ENCODE peak calls at places on chromosomes 16 and 17, in seven cellular contexts. K, J, A, B, E, G and F are unnamed samples. For H3K4me1, the result is how much of the 10 kb centered on the place peaks cover.

GRCh38 chr16:64144612-64145011 is 977.3 kb downstream of the CDH11 start:
- DNase-seq in A (no peak), K (no peak), J (no peak), G (no peak), B (no peak), E (no peak), F (no peak)

GRCh38 chr17:49928126-49928800 is 40.7 kb upstream of the DLX4 start:
- DNase-seq in K (no peak), E (no peak), A (no peak), G (no peak), B (no peak), J (no peak), F (no peak)

GRCh38 chr16:49127103-49127502 is 154.5 kb downstream of the CBLN1 start:
- DNase-seq in A (no peak), B (no peak), G (no peak), E (peak), K (no peak), J (no peak), F (peak)

GRCh38 chr16:59748531-59748930 is 1014.4 kb upstream of the GOT2 start:
- DNase-seq in G (no peak), B (no peak), K (no peak), A (no peak), E (no peak), J (no peak), F (no peak)

GRCh38 chr17:68540981-68541380 is 28.8 kb downstream of the PRKAR1A start:
- DNase-seq in A (no peak), E (no peak), B (no peak), J (no peak), K (no peak), G (no peak), F (no peak)

GRCh38 chr17:79627766-79628690 is 17.2 kb upstream of the RBFOX3 start:
- DNase-seq in B (peak), J (no peak), G (no peak), E (no peak), A (no peak), K (no peak), F (no peak)

GRCh38 chr17:59617141-59617757 is 2.4 kb upstream of the CLTC start:
- DNase-seq in A (no peak), B (no peak), J (no peak), E (no peak), G (no peak), K (no peak), F (no peak)

GRCh38 chr16:90037202-90037765 is 18.0 kb upstream of the DBNDD1 start:
- DNase-seq in J (no peak), B (no peak), G (no peak), E (no peak), A (no peak), K (no peak), F (no peak)

GRCh38 chr16:72202014-72202413 is 30.1 kb upstream of the PMFBP1 start:
- DNase-seq in K (no peak), A (no peak), G (no peak), B (no peak), E (no peak), J (no peak), F (no peak)

GRCh38 chr17:48529191-48529979 is 1.4 kb downstream of the HOXB1 start:
- DNase-seq in G (no peak), B (no peak), K (no peak), A (no peak), J (no peak), E (no peak), F (no peak)

GRCh38 chr17:1110844-1111598 is 68.8 kb downstream of the ABR start:
- DNase-seq in B (peak), E (no peak), A (peak), J (no peak), G (peak), K (no peak), F (no peak)

GRCh38 chr16:5461141-5461540 is 363.5 kb upstream of the EEF2KMT start:
- DNase-seq in A (no peak), G (no peak), B (peak), E (no peak), K (no peak), J (no peak), F (no peak)

GRCh38 chr16:84548971-84549844 is 44.7 kb upstream of the MEAK7 start:
- DNase-seq in K (no peak), B (peak), G (no peak), J (no peak), E (no peak), A (no peak), F (no peak)

DNA sequence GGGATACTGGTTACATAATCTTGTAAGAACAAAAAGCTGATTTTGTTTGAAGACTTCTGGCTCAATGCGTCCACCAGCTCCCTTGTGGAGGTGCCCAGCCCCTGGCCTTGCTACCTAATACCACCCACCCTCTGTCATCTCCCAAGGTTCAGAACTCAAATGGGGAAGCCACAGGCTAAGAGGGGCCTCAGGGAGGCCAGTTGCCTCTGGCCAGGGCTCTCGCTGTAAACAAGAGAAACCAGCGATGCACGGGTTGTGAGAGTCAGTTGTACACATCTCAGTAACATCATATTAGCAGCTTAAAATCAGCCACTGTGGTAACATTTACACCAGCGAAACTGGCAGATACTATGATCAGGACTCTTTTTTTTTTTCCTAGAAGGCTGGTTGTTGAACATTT is 6.0 kb downstream of the TEKT5 start:
- DNase-seq in K (no peak), E (no peak), A (no peak), B (no peak), G (no peak), J (no peak), F (no peak)
- H3K4me1 ChIP-seq in K (under half), E (under half), A (under half), B (under half), G (under half), J (under half), F (under half)

GRCh38 chr17:32755045-32755805 is 121.7 kb downstream of the MYO1D start:
- DNase-seq in K (no peak), B (peak), A (peak), E (peak), J (no peak), G (peak), F (no peak)
- TF ChIP-seq YY1 in K (no peak), B (no peak), A (no peak), E (no peak), J (no peak), G (no peak), F (no peak)

DNA sequence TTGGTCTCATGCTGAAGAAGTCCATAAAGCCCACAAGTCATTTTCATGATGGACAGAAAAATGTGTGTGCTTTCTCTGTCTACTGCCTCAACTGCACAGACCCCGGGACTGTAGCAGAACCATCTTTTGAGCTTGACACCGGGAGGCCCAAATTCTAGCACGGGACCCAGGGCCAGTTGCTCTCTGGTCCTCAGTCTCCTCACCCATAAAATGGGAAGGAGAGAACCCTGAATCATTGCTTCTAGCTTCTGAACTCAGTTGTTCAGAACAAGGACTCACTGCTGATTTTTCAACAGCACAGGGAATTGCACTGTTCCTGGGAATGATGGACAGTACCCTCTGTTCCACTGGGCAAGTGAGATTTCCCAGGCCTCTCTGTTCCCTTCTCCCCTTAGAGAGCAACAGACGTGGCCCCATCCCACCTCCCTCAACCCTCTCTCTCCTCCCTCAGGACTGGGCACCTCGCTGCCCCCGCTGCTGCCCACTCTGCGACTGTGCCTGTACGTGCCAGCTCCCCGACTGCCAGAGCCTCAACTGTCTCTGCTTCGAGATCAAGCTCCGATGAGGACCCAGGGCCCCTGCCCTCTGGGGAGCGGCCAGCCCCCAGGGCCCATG is 2.2 kb upstream of the ALDOA start:
- DNase-seq in G (no peak), K (no peak), B (no peak), E (no peak), J (no peak), A (no peak), F (no peak)
- H3K4me3 ChIP-seq in G (peak), K (peak), B (no peak), E (peak), J (peak), A (peak), F (peak)

GRCh38 chr16:85575910-85576309 is 37.2 kb upstream of the GSE1 start:
- DNase-seq in A (no peak), K (no peak), B (no peak), J (no peak), G (no peak), E (no peak), F (no peak)
- H3K4me1 ChIP-seq in A (under half), K (under half), B (under half), J (under half), G (under half), E (half or more), F (half or more)

GRCh38 chr17:74751210-74751529 is 2.7 kb downstream of the NHERF1 start:
- DNase-seq in A (no peak), J (no peak), G (no peak), B (no peak), E (no peak), K (no peak), F (no peak)

GRCh38 chr17:74750327-74751069 is 2.1 kb downstream of the NHERF1 start:
- DNase-seq in A (no peak), E (no peak), K (no peak), J (no peak), B (no peak), G (peak), F (no peak)

GRCh38 chr17:74754832-74755231 is 6.4 kb downstream of the NHERF1 start:
- DNase-seq in K (no peak), B (no peak), A (no peak), E (peak), G (no peak), J (no peak), F (no peak)

GRCh38 chr17:74752415-74752814 is 4.0 kb downstream of the NHERF1 start:
- DNase-seq in G (no peak), A (no peak), K (no peak), J (no peak), B (no peak), E (no peak), F (no peak)

DNA sequence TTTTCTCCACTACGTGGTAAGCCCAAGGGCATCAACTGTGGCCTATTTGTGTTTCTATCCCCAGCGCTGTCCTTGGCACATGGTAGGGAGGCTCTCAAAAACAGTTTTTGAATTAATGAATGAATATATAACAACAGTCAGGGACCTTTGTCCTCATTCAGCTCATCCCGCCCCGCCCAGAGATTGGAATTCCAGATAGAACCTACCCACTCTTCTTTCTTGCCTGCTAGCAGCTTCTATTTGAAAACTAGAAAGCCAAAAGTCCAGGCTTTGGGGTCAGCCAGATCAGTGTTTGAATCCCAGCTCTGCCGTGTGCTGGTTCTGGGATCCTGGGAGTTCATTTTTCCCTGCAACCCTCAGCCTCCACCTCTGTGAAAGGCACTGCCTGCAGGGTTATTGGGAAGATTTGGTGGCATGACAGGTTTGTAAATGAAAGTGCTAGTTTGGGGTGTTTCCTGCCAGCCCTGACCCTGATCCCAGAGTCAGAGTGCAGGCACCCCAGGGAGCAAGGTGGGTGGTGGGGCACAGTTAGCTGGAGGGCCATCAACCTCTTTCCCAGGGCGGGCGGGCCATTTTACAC is 4.5 kb downstream of the NHERF1 start:
- DNase-seq in A (no peak), B (no peak), J (no peak), G (peak), E (no peak), K (no peak), F (no peak)
- TF ChIP-seq YY1 in A (no peak), B (no peak), J (no peak), G (no peak), E (no peak), K (no peak), F (no peak)

GRCh38 chr17:19376799-19377198 is 1.5 kb upstream of the MAPK7 start:
- DNase-seq in E (no peak), A (peak), J (no peak), B (no peak), K (no peak), G (no peak), F (no peak)
- H3K4me3 ChIP-seq in E (peak), A (peak), J (peak), B (peak), K (peak), G (peak), F (peak)

GRCh38 chr17:41654134-41654907 is 29.9 kb upstream of the KRT17 start:
- DNase-seq in J (no peak), G (no peak), K (no peak), B (no peak), E (no peak), A (peak), F (no peak)
- H3K4me1 ChIP-seq in J (under half), G (under half), K (under half), B (under half), E (under half), A (half or more), F (under half)

GRCh38 chr17:76038050-76038449 is 10.9 kb upstream of the EVPL start:
- DNase-seq in G (no peak), J (no peak), B (no peak), K (no peak), E (no peak), A (no peak), F (no peak)
- TF ChIP-seq YY1 in G (no peak), J (no peak), B (no peak), K (no peak), E (no peak), A (no peak), F (no peak)

GRCh38 chr17:72977768-72978417 is 114.6 kb downstream of the SLC39A11 start:
- DNase-seq in G (no peak), B (no peak), A (peak), E (peak), K (no peak), J (no peak), F (no peak)
- H3K4me3 ChIP-seq in G (no peak), B (no peak), A (peak), E (no peak), K (no peak), J (no peak), F (no peak)